ENCODE peak calls at places on chromosome X, in eight cellular contexts. Y is GM12865; O is AG10803; I is heart left ventricle; W is cardiac muscle cell; J is tibial artery; Z is GM06990; K is CD8-positive, alpha-beta T cell. Q is an unnamed sample.

GRCh38 chrX:136899206-136899605 is 18.7 kb upstream of the RBMX start:
- DNase-seq in K (no peak), J (no peak), W (peak; percentile 65), O (peak; percentile 69), Z (no peak), I (no peak), Y (no peak), Q (no peak)

GRCh38 chrX:40105016-40105790 is 7.4 kb upstream of the BCOR start:
- DNase-seq in Y (peak; percentile 63), Z (peak; percentile 55), K (no peak), O (no peak), I (peak; percentile 44), W (peak; percentile 28), J (peak; percentile 76), Q (no peak)

GRCh38 chrX:69216911-69217310 is 51.7 kb upstream of the PJA1 start:
- DNase-seq in W (no peak), K (no peak), Y (no peak), J (peak; percentile 66), Z (no peak), I (no peak), O (peak; percentile 9), Q (no peak)

GRCh38 chrX:154409222-154409871 is at the start of gene DNASE1L1:
- DNase-seq in J (peak; percentile 96), Z (peak; percentile 76), O (peak; percentile 76), I (peak; percentile 83), W (peak; percentile 92), K (no peak), Y (peak; percentile 80), Q (peak; percentile 75)

GRCh38 chrX:128781506-128781905 is 729.3 kb upstream of the ACTRT1 start:
- DNase-seq in W (peak; percentile 2), Z (no peak), Y (peak; percentile 5), J (no peak), I (no peak), O (no peak), K (no peak), Q (peak; percentile 13)

GRCh38 chrX:39974228-39974627 is 123.5 kb downstream of the BCOR start:
- DNase-seq in J (no peak), W (no peak), Y (no peak), I (no peak), Z (no peak), O (no peak), K (no peak), Q (no peak)

GRCh38 chrX:118286066-118286758 is 59.7 kb upstream of the WDR44 start:
- DNase-seq in K (no peak), W (peak; percentile 47), I (no peak), Y (no peak), O (no peak), Z (no peak), J (no peak), Q (no peak)

GRCh38 chrX:135295238-135295943 is 13.9 kb upstream of the ETDC start:
- DNase-seq in J (peak; percentile 63), W (peak; percentile 55), Z (peak; percentile 50), O (peak; percentile 3), I (peak; percentile 8), K (peak; percentile 18), Y (peak; percentile 60), Q (peak; percentile 62)

GRCh38 chrX:138964501-138964900 is 253.0 kb upstream of the FGF13 start:
- DNase-seq in J (no peak), I (peak; percentile 4), K (no peak), W (no peak), Y (no peak), Z (no peak), O (no peak), Q (no peak)

GRCh38 chrX:65697173-65697572 is 29.7 kb downstream of the MSN start:
- DNase-seq in W (peak; percentile 33), Z (no peak), K (no peak), J (no peak), I (no peak), Y (no peak), O (peak; percentile 84), Q (no peak)

GRCh38 chrX:39152106-39152649 is 350.9 kb downstream of the MID1IP1 start:
- DNase-seq in J (no peak), I (no peak), O (no peak), Y (peak; percentile 40), Z (peak; percentile 24), K (no peak), W (peak; percentile 13), Q (peak; percentile 46)

GRCh38 chrX:15465347-15465746 is 27.8 kb downstream of the PIR start:
- DNase-seq in K (no peak), Y (peak; percentile 29), J (no peak), I (no peak), Z (peak; percentile 58), O (peak; percentile 52), W (peak; percentile 14), Q (peak; percentile 32)

GRCh38 chrX:15464704-15465103 is 28.4 kb downstream of the PIR start:
- DNase-seq in Z (no peak), J (no peak), I (no peak), K (no peak), Y (no peak), O (no peak), W (no peak), Q (no peak)

GRCh38 chrX:15468036-15468435 is 25.1 kb downstream of the PIR start:
- DNase-seq in Y (peak; percentile 30), Z (no peak), K (no peak), W (peak; percentile 64), I (no peak), O (peak; percentile 65), J (no peak), Q (peak; percentile 22)

GRCh38 chrX:15469613-15470012 is 23.5 kb downstream of the PIR start:
- DNase-seq in Z (no peak), O (no peak), W (no peak), K (no peak), Y (no peak), I (no peak), J (no peak), Q (no peak)

DNA sequence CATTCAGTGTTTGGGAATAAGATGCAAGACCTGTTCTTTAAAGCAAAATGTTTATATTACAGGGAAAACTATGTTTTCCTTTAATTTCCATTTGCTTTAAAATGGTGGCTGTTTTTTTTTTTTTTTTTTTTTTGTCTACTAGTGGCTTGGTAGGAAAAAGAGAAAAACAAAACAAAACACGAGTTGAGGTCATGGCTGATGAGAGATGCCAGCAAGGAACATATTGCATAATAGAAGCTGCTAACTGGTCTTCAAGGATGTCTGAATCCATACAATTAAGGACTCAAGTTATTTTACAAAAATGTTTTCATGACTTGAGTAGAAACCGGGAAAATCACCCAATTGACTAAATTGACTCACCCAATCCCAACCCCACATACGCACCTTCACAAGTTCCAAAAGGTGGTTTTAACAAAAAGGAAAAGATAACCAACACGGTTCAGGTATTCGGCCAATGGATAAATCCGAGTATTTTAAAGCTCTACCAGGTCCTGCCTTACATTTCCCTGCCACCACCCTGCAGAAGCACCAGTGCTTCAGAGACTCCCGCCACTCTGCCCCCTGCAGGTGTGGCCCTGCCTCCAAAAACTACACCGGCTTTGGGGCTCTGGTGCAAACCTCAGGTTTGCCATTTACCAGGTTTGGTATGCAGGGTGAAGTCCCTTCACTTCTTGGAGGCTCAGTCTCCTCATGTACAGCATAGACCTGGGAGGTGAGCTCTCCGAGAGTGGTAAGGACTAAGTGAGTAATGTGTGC is 27.1 kb downstream of the PIR start:
- DNase-seq in K (no peak), I (no peak), Y (peak; percentile 3), O (peak; percentile 42), W (peak; percentile 44), Z (no peak), J (no peak), Q (no peak)
- TF ChIP-seq CTCF in K (no peak), I (no peak), Y (no peak), O (no peak), W (peak; percentile 6), Z (peak; percentile 38), J (no peak), Q (no peak)

DNA sequence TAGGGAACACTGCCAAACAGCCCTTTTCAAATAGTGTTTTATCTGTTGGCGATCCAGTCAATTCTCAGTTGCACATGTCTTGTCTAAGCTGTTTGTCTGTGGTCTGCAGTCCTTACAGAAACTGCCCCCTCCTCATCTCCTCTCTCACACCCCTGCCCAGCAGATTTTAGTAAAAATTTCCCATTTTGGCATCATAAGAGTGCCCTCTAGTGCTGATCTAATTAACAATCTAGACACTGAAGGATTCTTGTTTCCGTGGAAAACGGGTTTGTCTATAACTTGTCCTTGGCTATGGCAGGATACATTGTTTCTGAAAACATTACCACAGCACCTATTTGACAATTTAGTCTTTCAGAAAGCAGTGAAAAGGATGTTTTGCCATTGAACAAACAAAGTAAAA is 227.2 kb upstream of the MBNL3 start:
- DNase-seq in O (no peak), W (no peak), Y (no peak), J (no peak), Z (no peak), I (no peak), K (no peak), Q (no peak)
- TF ChIP-seq CTCF in O (peak; percentile 35), W (peak; percentile 27), Y (no peak), J (no peak), Z (peak; percentile 37), I (peak; percentile 12), K (no peak), Q (no peak)

GRCh38 chrX:119574394-119575266 is at the start of gene UBE2A:
- DNase-seq in O (peak; percentile 93), W (peak; percentile 95), I (peak; percentile 92), J (peak; percentile 93), K (peak; percentile 80), Z (peak; percentile 93), Y (peak; percentile 96), Q (peak; percentile 92)
- TF ChIP-seq CTCF in O (peak; percentile 30), W (peak; percentile 31), I (peak; percentile 15), J (no peak), K (no peak), Z (no peak), Y (no peak), Q (peak; percentile 11)

DNA sequence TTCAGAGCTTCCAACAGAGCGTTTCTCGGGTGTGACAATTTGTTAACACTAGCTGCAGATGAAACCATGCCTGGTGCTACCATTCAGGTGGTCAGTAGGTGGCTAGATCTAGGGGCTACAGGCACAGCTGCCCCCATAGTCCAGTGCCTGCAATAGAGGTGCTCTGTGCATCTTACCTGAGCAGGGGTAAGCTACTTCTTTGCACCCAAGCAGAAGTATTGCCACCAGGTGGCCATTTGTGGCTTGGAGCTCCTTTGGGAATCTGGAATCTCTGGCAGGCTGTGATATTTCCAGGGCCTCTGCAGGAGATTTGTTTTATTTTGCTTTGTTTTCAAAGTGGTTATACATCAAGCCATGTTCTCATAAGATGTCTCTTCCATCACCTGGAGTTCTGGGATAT is 170.7 kb upstream of the PUDP start:
- DNase-seq in Z (no peak), I (no peak), W (no peak), J (no peak), Y (no peak), K (no peak), O (peak; percentile 1), Q (no peak)
- TF ChIP-seq CTCF in Z (no peak), I (no peak), W (no peak), J (no peak), Y (no peak), K (no peak), O (no peak), Q (no peak)

DNA sequence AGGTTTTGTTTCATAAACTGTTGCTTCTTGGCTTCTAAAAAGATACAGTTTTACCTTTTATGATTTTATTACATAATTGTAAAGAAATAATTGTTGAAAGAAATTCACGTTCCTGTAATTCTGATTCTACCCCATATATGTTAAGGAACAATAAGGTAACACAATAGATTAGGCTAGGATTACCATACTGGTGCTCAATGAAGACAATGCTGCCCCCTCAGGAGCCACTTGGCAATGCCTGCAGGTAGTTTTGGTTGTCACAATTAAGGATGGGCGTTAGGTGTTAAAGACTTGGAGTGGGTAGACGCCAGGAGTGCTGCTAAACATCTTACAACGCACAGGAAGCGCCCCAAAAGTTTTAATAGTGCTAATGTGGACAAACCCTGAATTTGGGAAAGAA is 133.2 kb downstream of the NLGN4X start:
- DNase-seq in J (no peak), Z (no peak), O (no peak), K (no peak), I (no peak), Y (peak; percentile 0), W (no peak), Q (no peak)
- TF ChIP-seq CTCF in J (no peak), Z (no peak), O (no peak), K (no peak), I (no peak), Y (no peak), W (no peak), Q (no peak)

Q was measured in GM10248.